ENCODE peak calls at places on chromosomes 4 and X, in nine cellular contexts. F is colonic mucosa, P is fibroblast of lung, V is kidney, M is PC-3, T is heart left ventricle, X is HCT116, E is OCI-LY7, G is GM23248. U is an unnamed sample. For H3K4me1, the result is how much of the 10 kb centered on the place peaks cover.

GRCh38 chrX:34810911-34811310 is 131.7 kb upstream of the FAM47B start:
- DNase-seq in X (no peak), V (no peak), E (no peak), T (no peak), M (no peak), P (no peak), F (no peak), G (no peak), U (no peak)

GRCh38 chr4:154589296-154590197 is 995 bp downstream of the FGA start:
- DNase-seq in T (no peak), P (no peak), G (no peak), M (no peak), E (no peak), F (no peak), V (no peak), X (no peak), U (no peak)

GRCh38 chr4:52201705-52202104 is 150.6 kb downstream of the SPATA18 start:
- DNase-seq in G (no peak), T (no peak), E (no peak), F (no peak), M (no peak), V (no peak), X (no peak), P (no peak), U (no peak)

GRCh38 chr4:36269116-36269515 is 12.3 kb upstream of the DTHD1 start:
- DNase-seq in F (no peak), V (no peak), T (no peak), M (no peak), E (no peak), P (no peak), X (no peak), G (no peak), U (peak)

GRCh38 chr4:5816101-5816500 is 76.8 kb downstream of the CRMP1 start:
- DNase-seq in E (no peak), V (no peak), F (no peak), M (no peak), G (no peak), P (no peak), X (no peak), T (no peak), U (no peak)

GRCh38 chrX:115266300-115266699 is 23.2 kb upstream of the LUZP4 start:
- DNase-seq in X (no peak), V (no peak), T (no peak), G (peak), E (no peak), P (peak), M (no peak), F (no peak), U (no peak)

GRCh38 chrX:49761481-49761880 is 65.7 kb upstream of the PAGE1 start:
- DNase-seq in X (no peak), T (no peak), V (no peak), E (peak), M (peak), F (no peak), P (no peak), G (peak), U (no peak)

GRCh38 chr4:144754562-144755410 is 108.8 kb downstream of the HHIP start:
- DNase-seq in E (no peak), X (peak), G (peak), V (no peak), T (no peak), M (peak), P (peak), F (no peak), U (no peak)

GRCh38 chr4:19944806-19945205 is 306.9 kb upstream of the SLIT2 start:
- DNase-seq in G (no peak), T (no peak), M (no peak), X (no peak), P (no peak), F (no peak), V (no peak), E (no peak), U (no peak)

GRCh38 chr4:117357422-117357821 is 272.0 kb upstream of the TRAM1L1 start:
- DNase-seq in F (no peak), E (no peak), V (no peak), X (no peak), M (no peak), T (no peak), G (no peak), P (no peak), U (no peak)

GRCh38 chr4:119656986-119657635 is 28.5 kb upstream of the PDE5A start:
- DNase-seq in E (no peak), G (peak), M (peak), P (peak), V (no peak), X (peak), F (no peak), T (no peak), U (no peak)

GRCh38 chr4:73447701-73448100 is 11.7 kb downstream of the AFP start:
- DNase-seq in V (no peak), P (peak), G (peak), T (no peak), M (peak), X (no peak), F (no peak), E (no peak), U (no peak)

GRCh38 chr4:169621754-169622481 is 1.5 kb downstream of the CLCN3 start:
- DNase-seq in P (peak), T (no peak), X (no peak), M (peak), G (peak), F (no peak), E (peak), V (no peak), U (peak)

GRCh38 chr4:48100248-48100647 is 33.8 kb downstream of the TXK start:
- DNase-seq in G (peak), F (no peak), M (no peak), V (no peak), E (no peak), P (no peak), T (no peak), X (no peak), U (no peak)

GRCh38 chr4:177569443-177569842 is 127.2 kb upstream of the AGA start:
- DNase-seq in M (no peak), E (no peak), X (no peak), P (peak), G (peak), F (no peak), T (no peak), V (no peak), U (no peak)

GRCh38 chr4:119906277-119906676 is 160.4 kb downstream of the MAD2L1 start:
- DNase-seq in G (no peak), X (no peak), E (no peak), V (no peak), M (no peak), T (no peak), F (no peak), P (no peak), U (no peak)

GRCh38 chr4:25857403-25857802 is 5.4 kb downstream of the SEL1L3 start:
- DNase-seq in V (no peak), P (no peak), G (peak), E (peak), F (no peak), M (no peak), X (no peak), T (no peak), U (no peak)

GRCh38 chr4:53905281-53905934 is 159.0 kb downstream of the CHIC2 start:
- DNase-seq in P (no peak), T (no peak), M (no peak), F (no peak), V (no peak), G (peak), X (no peak), E (no peak), U (no peak)

GRCh38 chr4:123843137-123843536 is 446.5 kb downstream of the SPRY1 start:
- DNase-seq in V (no peak), F (no peak), E (no peak), P (no peak), M (no peak), X (no peak), G (no peak), T (no peak), U (no peak)

GRCh38 chr4:77844363-77844762 is 18.3 kb upstream of the MRPL1 start:
- DNase-seq in V (no peak), X (no peak), M (no peak), E (no peak), G (no peak), F (no peak), P (no peak), T (no peak), U (no peak)

GRCh38 chr4:41281038-41281634 is 24.4 kb downstream of the UCHL1 start:
- DNase-seq in F (peak), M (peak), E (peak), G (peak), V (no peak), P (peak), X (peak), T (peak), U (peak)

DNA sequence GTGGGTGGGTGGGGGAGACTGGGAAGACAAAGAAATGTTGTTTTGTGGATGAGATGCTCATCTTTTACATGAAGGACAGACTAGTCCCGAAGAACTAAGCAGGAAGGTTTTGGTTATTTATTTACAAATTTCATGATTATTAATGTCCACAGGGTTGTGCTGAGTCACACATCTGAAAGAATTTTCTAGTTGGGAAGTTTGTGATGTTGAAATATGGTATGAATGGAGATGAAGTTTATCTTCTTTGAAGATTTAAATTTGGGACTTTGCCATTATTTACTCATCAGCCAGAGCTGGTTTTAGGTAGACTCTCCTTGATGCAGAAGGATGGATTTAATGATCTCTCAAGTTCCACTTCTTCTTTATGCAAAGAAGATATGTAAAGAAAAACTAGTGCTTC is 75.5 kb downstream of the MOSPD2 start:
- DNase-seq in F (no peak), M (peak), G (peak), T (no peak), V (no peak), E (no peak), X (no peak), P (no peak), U (no peak)
- H3K4me1 ChIP-seq in F (under half), M (under half), G (under half), T (under half), V (under half), E (under half), X (under half), P (under half), U (under half)

DNA sequence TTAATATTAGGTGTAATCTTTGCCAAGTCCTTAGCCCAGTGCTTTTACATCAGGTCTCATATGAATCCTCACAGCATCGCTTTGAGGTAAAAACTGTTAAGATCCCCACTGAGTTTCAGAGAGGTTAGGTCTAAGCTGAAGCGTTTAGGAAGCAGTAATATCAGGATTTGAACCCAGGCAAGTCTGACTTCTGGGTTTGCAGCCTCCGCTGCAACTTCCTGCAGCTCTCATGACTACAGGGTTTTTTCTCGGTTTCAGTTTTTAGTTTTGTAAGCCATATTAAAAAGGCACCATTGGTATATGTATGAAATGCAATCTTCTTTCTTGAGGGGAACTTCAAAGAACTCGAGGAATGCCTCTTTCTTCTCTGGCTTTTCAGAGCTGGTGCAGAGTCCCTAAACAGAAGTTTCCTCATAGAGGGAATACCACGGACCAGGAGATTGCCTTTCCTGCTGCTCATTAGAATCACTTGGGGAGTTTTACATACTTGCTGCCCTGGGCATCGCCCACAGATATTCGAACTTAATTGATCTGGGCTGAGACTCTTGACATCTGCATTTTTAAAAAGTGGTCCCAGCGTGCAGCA is 6.5 kb downstream of the MTM1 start:
- DNase-seq in F (no peak), M (no peak), V (no peak), P (no peak), E (peak), G (no peak), T (no peak), X (no peak), U (no peak)
- H3K4me1 ChIP-seq in F (under half), M (half or more), V (under half), P (under half), E (half or more), G (under half), T (under half), X (under half), U (under half)

GRCh38 chr4:69831646-69832325 is 28.2 kb downstream of the SULT1E1 start:
- DNase-seq in V (no peak), E (no peak), P (no peak), G (no peak), X (no peak), M (no peak), T (peak), F (peak), U (no peak)

GRCh38 chr4:69830529-69831269 is 29.2 kb downstream of the SULT1E1 start:
- DNase-seq in T (no peak), F (peak), X (no peak), M (peak), V (no peak), P (peak), G (peak), E (no peak), U (no peak)

GRCh38 chr4:69833251-69833650 is 26.7 kb downstream of the SULT1E1 start:
- DNase-seq in P (no peak), V (no peak), F (no peak), X (no peak), G (no peak), M (no peak), T (no peak), E (no peak), U (no peak)

GRCh38 chr4:69831270-69831627 is 28.7 kb downstream of the SULT1E1 start:
- DNase-seq in E (no peak), F (no peak), V (no peak), M (no peak), G (no peak), X (no peak), P (no peak), T (no peak), U (no peak)

GRCh38 chr4:69832326-69833030 is 27.5 kb downstream of the SULT1E1 start:
- DNase-seq in P (no peak), X (no peak), E (no peak), T (no peak), V (no peak), G (no peak), M (no peak), F (peak), U (no peak)
- H3K4me1 ChIP-seq in P (under half), X (under half), E (under half), T (under half), V (under half), G (under half), M (under half), F (under half), U (under half)

GRCh38 chr4:57443308-57444243 is 333.4 kb upstream of the IGFBP7 start:
- DNase-seq in E (no peak), G (no peak), P (no peak), V (no peak), F (no peak), X (no peak), T (peak), M (no peak), U (no peak)
- H3K4me1 ChIP-seq in E (under half), G (under half), P (under half), V (under half), F (under half), X (under half), T (under half), M (under half), U (under half)

GRCh38 chrX:24231169-24231568 is 81.6 kb downstream of the ZFX start:
- DNase-seq in F (no peak), G (peak), X (peak), V (no peak), M (peak), T (peak), P (peak), E (no peak), U (no peak)
- H3K4me1 ChIP-seq in F (under half), G (under half), X (under half), V (under half), M (under half), T (under half), P (under half), E (under half), U (under half)

GRCh38 chr4:10120943-10121567 is 4.5 kb upstream of the WDR1 start:
- DNase-seq in V (no peak), F (no peak), X (no peak), G (no peak), P (no peak), E (no peak), M (no peak), T (no peak), U (no peak)

GRCh38 chr4:10117424-10118354 is 1.1 kb upstream of the WDR1 start:
- DNase-seq in E (peak), V (no peak), P (peak), T (peak), F (peak), M (no peak), G (peak), X (no peak), U (no peak)

GRCh38 chr4:10118355-10119004 is 1.9 kb upstream of the WDR1 start:
- DNase-seq in T (no peak), E (no peak), X (no peak), F (peak), G (no peak), V (no peak), M (no peak), P (no peak), U (no peak)

GRCh38 chr4:10119773-10120172 is 3.2 kb upstream of the WDR1 start:
- DNase-seq in P (no peak), V (no peak), G (no peak), F (no peak), E (no peak), T (no peak), M (no peak), X (no peak), U (no peak)

DNA sequence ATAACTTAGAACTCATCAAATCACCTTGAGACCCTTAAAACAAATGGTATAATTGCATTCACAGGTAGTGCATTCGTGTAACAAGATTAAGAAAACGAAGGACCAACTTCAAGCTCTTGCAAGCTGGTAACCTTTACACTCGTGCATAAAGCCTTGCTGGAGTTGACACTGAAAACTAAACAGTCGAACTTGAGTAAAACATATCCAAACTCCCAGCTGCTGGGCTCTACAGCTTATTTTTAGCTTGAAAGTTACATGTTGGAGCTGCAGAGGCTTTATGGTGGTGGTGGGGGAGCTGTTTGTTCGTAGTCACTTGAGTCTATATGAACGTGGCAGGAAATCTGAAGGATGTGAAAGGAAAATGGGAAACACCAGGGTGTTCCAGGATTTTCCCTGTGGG is 2.7 kb upstream of the WDR1 start:
- DNase-seq in G (no peak), X (no peak), V (no peak), E (no peak), F (no peak), T (no peak), P (no peak), M (no peak), U (no peak)
- H3K4me1 ChIP-seq in G (under half), X (under half), V (half or more), E (under half), F (under half), T (under half), P (under half), M (under half), U (under half)

GRCh38 chr4:140049924-140050681 is 103.9 kb downstream of the MAML3 start:
- DNase-seq in F (no peak), E (peak), V (no peak), T (no peak), G (peak), X (no peak), P (peak), M (peak), U (no peak)
- H3K4me1 ChIP-seq in F (under half), E (under half), V (under half), T (under half), G (under half), X (under half), P (under half), M (under half), U (under half)

GRCh38 chr4:8078610-8079015 is 80.0 kb downstream of the ABLIM2 start:
- DNase-seq in T (no peak), P (no peak), M (no peak), G (no peak), V (no peak), F (no peak), X (no peak), E (no peak), U (no peak)
- H3K4me1 ChIP-seq in T (under half), P (under half), M (under half), G (under half), V (under half), F (under half), X (under half), E (under half), U (under half)